ENCODE peak calls at places on chromosomes 2 and 18, in ten cellular contexts. J, C, Z, S, X, G, V, R, O and W are unnamed samples.

GRCh38 chr2:8580316-8581047 is 101.4 kb upstream of the ID2 start:
- DNase-seq in J (no peak), C (no peak), Z (no peak), S (no peak), X (no peak), G (no peak), V (no peak), R (no peak), O (no peak), W (no peak)

GRCh38 chr2:236359426-236359825 is 95.2 kb upstream of the ASB18 start:
- DNase-seq in J (no peak), C (no peak), Z (no peak), S (peak; percentile 66), X (no peak), G (no peak), V (no peak), R (no peak), O (no peak), W (no peak)

GRCh38 chr18:62634471-62634870 is 80.9 kb upstream of the PHLPP1 start:
- DNase-seq in J (peak; percentile 19), C (no peak), Z (no peak), S (no peak), X (no peak), G (no peak), V (no peak), R (no peak), O (no peak), W (no peak)

GRCh38 chr2:143558665-143559064 is 429.4 kb downstream of the ARHGAP15 start:
- DNase-seq in J (peak; percentile 53), C (no peak), Z (no peak), S (no peak), X (peak; percentile 30), G (peak; percentile 86), V (peak; percentile 55), R (peak; percentile 27), O (peak; percentile 86), W (peak; percentile 39)

GRCh38 chr2:53098323-53099073 is 669.1 kb upstream of the CHAC2 start:
- DNase-seq in J (no peak), C (no peak), Z (peak; percentile 11), S (no peak), X (no peak), G (no peak), V (no peak), R (no peak), O (no peak), W (no peak)

GRCh38 chr2:47015206-47015605 is 99.6 kb upstream of the MCFD2 start:
- DNase-seq in J (peak; percentile 19), C (no peak), Z (peak; percentile 46), S (no peak), X (peak; percentile 47), G (peak; percentile 21), V (no peak), R (no peak), O (no peak), W (no peak)

GRCh38 chr2:37500031-37500430 is 155.6 kb downstream of the QPCT start:
- DNase-seq in J (no peak), C (no peak), Z (no peak), S (no peak), X (no peak), G (peak; percentile 81), V (no peak), R (peak; percentile 80), O (no peak), W (no peak)

GRCh38 chr2:33810046-33810835 is 211.1 kb upstream of the FAM98A start:
- DNase-seq in J (peak; percentile 25), C (no peak), Z (no peak), S (no peak), X (no peak), G (no peak), V (peak; percentile 1), R (no peak), O (no peak), W (peak; percentile 14)

GRCh38 chr2:165144315-165144714 is 59.5 kb downstream of the SCN3A start:
- DNase-seq in J (no peak), C (no peak), Z (peak; percentile 1), S (no peak), X (no peak), G (no peak), V (no peak), R (no peak), O (no peak), W (peak; percentile 4)

GRCh38 chr2:159046966-159047365 is 78.5 kb downstream of the TANC1 start:
- DNase-seq in J (peak; percentile 48), C (no peak), Z (no peak), S (no peak), X (no peak), G (peak; percentile 61), V (peak; percentile 62), R (no peak), O (peak; percentile 87), W (no peak)

GRCh38 chr2:163417596-163418337 is 318.0 kb downstream of the FIGN start:
- DNase-seq in J (no peak), C (no peak), Z (no peak), S (no peak), X (no peak), G (no peak), V (no peak), R (no peak), O (no peak), W (no peak)
- TF ChIP-seq CTCF in J (no peak), C (no peak), Z (no peak), S (no peak), X (no peak), G (no peak), V (no peak), R (no peak), O (no peak), W (no peak)

GRCh38 chr2:10449481-10449831 is 1.3 kb upstream of the ODC1 start:
- DNase-seq in J (no peak), C (no peak), Z (no peak), S (no peak), X (no peak), G (no peak), V (no peak), R (no peak), O (no peak), W (no peak)
- H3K4me3 ChIP-seq in J (peak overlapping the region; percentile 68), C (peak overlapping the region; percentile 62), Z (peak overlapping the region; percentile 78), S (peak overlapping the region; percentile 83), X (no peak overlapping the region), G (peak overlapping the region; percentile 74), V (peak overlapping the region; percentile 66), R (peak overlapping the region; percentile 72), O (peak overlapping the region; percentile 49), W (no peak overlapping the region)

GRCh38 chr2:176115883-176116813 is at the start of gene HOXD10:
- DNase-seq in J (no peak), C (no peak), Z (peak; percentile 84), S (peak; percentile 90), X (no peak), G (no peak), V (no peak), R (no peak), O (no peak), W (no peak)

GRCh38 chr2:176112375-176113302 is 3.9 kb upstream of the HOXD10 start:
- DNase-seq in J (no peak), C (no peak), Z (no peak), S (peak; percentile 58), X (no peak), G (no peak), V (no peak), R (no peak), O (no peak), W (no peak)

GRCh38 chr2:176117162-176117822 is 714 bp downstream of the HOXD10 start:
- DNase-seq in J (no peak), C (no peak), Z (no peak), S (peak; percentile 35), X (no peak), G (no peak), V (no peak), R (no peak), O (no peak), W (no peak)

GRCh38 chr2:176114120-176114929 is 2.3 kb upstream of the HOXD10 start:
- DNase-seq in J (peak; percentile 17), C (no peak), Z (no peak), S (peak; percentile 58), X (no peak), G (no peak), V (no peak), R (no peak), O (no peak), W (no peak)

GRCh38 chr2:176114930-176115625 is 1.5 kb upstream of the HOXD10 start:
- DNase-seq in J (no peak), C (no peak), Z (no peak), S (peak; percentile 63), X (no peak), G (no peak), V (no peak), R (no peak), O (no peak), W (no peak)
- H3K27ac ChIP-seq in J (no peak overlapping the region), C (no peak overlapping the region), Z (no peak overlapping the region), S (no peak overlapping the region), X (no peak overlapping the region), G (no peak overlapping the region), V (no peak overlapping the region), R (no peak overlapping the region), O (no peak overlapping the region), W (no peak overlapping the region)

DNA sequence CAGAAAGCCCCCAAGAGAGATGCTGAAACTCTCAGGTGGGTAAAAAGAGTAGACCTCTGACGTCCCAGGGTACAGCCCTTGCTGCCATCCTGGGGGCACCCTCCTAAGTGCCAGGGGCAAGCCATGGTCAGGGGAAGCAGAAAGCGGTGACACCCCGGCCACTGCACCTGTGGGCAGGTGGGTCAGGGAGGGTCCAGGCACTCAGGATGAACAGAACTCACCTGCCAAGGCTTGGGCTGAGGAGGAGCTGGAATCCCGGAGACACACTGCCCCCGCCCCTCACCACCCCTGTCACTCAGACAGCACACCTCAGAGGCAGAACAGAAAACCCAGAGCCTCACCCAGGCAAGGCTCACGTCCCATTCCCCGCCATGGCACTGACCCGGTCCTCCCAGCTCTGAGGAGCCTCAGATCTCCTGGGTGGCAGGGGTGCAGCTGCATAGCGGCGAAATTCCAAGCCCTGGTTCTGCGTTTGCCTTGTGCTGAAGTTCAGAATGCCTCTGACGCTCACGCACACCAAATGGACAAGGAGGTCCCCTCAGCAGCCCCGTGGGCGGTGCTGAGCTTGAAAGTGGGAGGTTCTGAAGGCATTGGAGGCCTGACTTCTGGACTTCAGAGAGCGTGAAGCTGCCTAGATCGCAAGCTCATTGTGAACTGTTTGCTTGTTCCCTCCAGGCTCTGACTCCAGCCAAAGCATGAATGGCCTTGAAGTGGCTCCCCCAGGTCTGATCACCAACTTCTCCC is 4.3 kb downstream of the GPR17 start:
- DNase-seq in J (no peak), C (no peak), Z (no peak), S (no peak), X (no peak), G (no peak), V (no peak), R (no peak), O (no peak), W (no peak)
- TF ChIP-seq CTCF in J (peak; percentile 12), C (no peak), Z (no peak), S (peak; percentile 34), X (no peak), G (no peak), V (no peak), R (no peak), O (no peak), W (no peak)

GRCh38 chr2:168234407-168235085 is 12.8 kb downstream of the STK39 start:
- DNase-seq in J (no peak), C (no peak), Z (no peak), S (no peak), X (no peak), G (no peak), V (no peak), R (no peak), O (no peak), W (no peak)
- H3K4me3 ChIP-seq in J (no peak overlapping the region), C (no peak overlapping the region), Z (no peak overlapping the region), S (no peak overlapping the region), X (no peak overlapping the region), G (no peak overlapping the region), V (no peak overlapping the region), R (no peak overlapping the region), O (no peak overlapping the region), W (no peak overlapping the region)